ENCODE peak calls at places on chromosomes 12 and 14, in seven cellular contexts. M, W, R, L, C, B and P are unnamed samples.
A peak's percentile ranks its signal among the peaks of the same experiment; 100 is the strongest.

GRCh38 chr12:13727707-13728147 is 253.7 kb downstream of the GRIN2B start:
- DNase-seq in M (no peak), W (no peak), R (peak; percentile 54), L (no peak), C (no peak), B (no peak), P (no peak)

GRCh38 chr12:91406920-91407341 is 224.3 kb upstream of the DCN start:
- DNase-seq in M (no peak), W (no peak), R (no peak), L (no peak), C (no peak), B (no peak), P (no peak)

GRCh38 chr12:752673-753400 is 458 bp downstream of the WNK1 start:
- DNase-seq in M (peak; percentile 72), W (peak; percentile 67), R (peak; percentile 57), L (no peak), C (peak; percentile 55), B (peak; percentile 44), P (peak; percentile 33)

GRCh38 chr14:91968280-91968679 is 20.8 kb upstream of the FBLN5 start:
- DNase-seq in M (no peak), W (no peak), R (no peak), L (peak; percentile 37), C (peak; percentile 19), B (no peak), P (no peak)

GRCh38 chr14:102943979-102944378 is 21.5 kb downstream of the AMN start:
- DNase-seq in M (no peak), W (no peak), R (no peak), L (no peak), C (no peak), B (no peak), P (no peak)

GRCh38 chr12:107236824-107237467 is 143.6 kb upstream of the CRY1 start:
- DNase-seq in M (no peak), W (no peak), R (no peak), L (no peak), C (no peak), B (no peak), P (no peak)

GRCh38 chr14:68982581-68982980 is 3.5 kb upstream of the ACTN1 start:
- DNase-seq in M (no peak), W (no peak), R (no peak), L (no peak), C (no peak), B (no peak), P (no peak)

GRCh38 chr14:77140937-77141591 is 527 bp downstream of the ZDHHC22 start:
- DNase-seq in M (no peak), W (peak; percentile 87), R (peak; percentile 21), L (no peak), C (no peak), B (no peak), P (no peak)

GRCh38 chr12:119822046-119822445 is 55.1 kb downstream of the CIT start:
- DNase-seq in M (no peak), W (no peak), R (no peak), L (no peak), C (no peak), B (no peak), P (no peak)

GRCh38 chr14:85459361-85459760 is 70.6 kb upstream of the FLRT2 start:
- DNase-seq in M (no peak), W (no peak), R (no peak), L (no peak), C (no peak), B (no peak), P (no peak)

GRCh38 chr14:103899316-103899715 is 28.9 kb upstream of the TDRD9 start:
- DNase-seq in M (peak; percentile 82), W (no peak), R (no peak), L (peak; percentile 40), C (no peak), B (no peak), P (no peak)

GRCh38 chr14:69137456-69138188 is 15.3 kb downstream of the DCAF5 start:
- DNase-seq in M (no peak), W (no peak), R (no peak), L (no peak), C (no peak), B (no peak), P (no peak)

GRCh38 chr12:66552753-66553152 is 126.1 kb downstream of the GRIP1 start:
- DNase-seq in M (no peak), W (no peak), R (no peak), L (no peak), C (no peak), B (peak; percentile 44), P (no peak)

GRCh38 chr12:80939231-80939950 is 1.7 kb upstream of the LIN7A start:
- DNase-seq in M (no peak), W (no peak), R (no peak), L (peak; percentile 4), C (no peak), B (no peak), P (no peak)

GRCh38 chr12:460301-461230 is 827 bp downstream of the B4GALNT3 start:
- DNase-seq in M (no peak), W (peak; percentile 28), R (no peak), L (peak; percentile 28), C (peak; percentile 41), B (peak; percentile 49), P (no peak)

GRCh38 chr12:81125691-81126090 is 47.8 kb downstream of the ACSS3 start:
- DNase-seq in M (no peak), W (no peak), R (no peak), L (no peak), C (no peak), B (no peak), P (no peak)

GRCh38 chr12:109737111-109737510 is 23.5 kb downstream of the FAM222A start:
- DNase-seq in M (no peak), W (no peak), R (no peak), L (no peak), C (no peak), B (no peak), P (no peak)

GRCh38 chr14:105864651-105865265 is 338.4 kb downstream of the TMEM121 start:
- DNase-seq in M (no peak), W (no peak), R (no peak), L (no peak), C (peak; percentile 1), B (no peak), P (no peak)

GRCh38 chr14:44529026-44529425 is 21.9 kb upstream of the FSCB start:
- DNase-seq in M (no peak), W (no peak), R (peak; percentile 81), L (no peak), C (no peak), B (peak; percentile 33), P (no peak)

GRCh38 chr12:121022713-121023112 is 6.4 kb upstream of the C12orf43 start:
- DNase-seq in M (no peak), W (no peak), R (no peak), L (no peak), C (no peak), B (no peak), P (no peak)

GRCh38 chr12:93990832-93991748 is 157.3 kb upstream of the PLXNC1 start:
- DNase-seq in M (no peak), W (peak; percentile 21), R (no peak), L (peak; percentile 17), C (no peak), B (no peak), P (no peak)

GRCh38 chr12:47907851-47908454 is 3.2 kb upstream of the VDR start:
- DNase-seq in M (no peak), W (no peak), R (no peak), L (no peak), C (no peak), B (no peak), P (no peak)

GRCh38 chr12:62744551-62744950 is 190.4 kb downstream of the PPM1H start:
- DNase-seq in M (no peak), W (no peak), R (no peak), L (no peak), C (no peak), B (no peak), P (no peak)

GRCh38 chr12:115871714-115872113 is 405.8 kb downstream of the MED13L start:
- DNase-seq in M (peak; percentile 69), W (peak; percentile 41), R (peak; percentile 38), L (peak; percentile 56), C (no peak), B (peak; percentile 69), P (no peak)

GRCh38 chr14:74712499-74713394 is at the start of the genes AREL1 and FCF1:
- DNase-seq in M (peak; percentile 99), W (peak; percentile 82), R (no peak), L (peak; percentile 89), C (peak; percentile 73), B (peak; percentile 94), P (peak; percentile 58)

GRCh38 chr12:104632724-104633181 is 176.0 kb downstream of the CHST11 start:
- DNase-seq in M (no peak), W (no peak), R (no peak), L (no peak), C (no peak), B (no peak), P (no peak)

GRCh38 chr12:82880442-82880901 is 193.8 kb downstream of the TMTC2 start:
- DNase-seq in M (no peak), W (no peak), R (no peak), L (no peak), C (no peak), B (no peak), P (no peak)

GRCh38 chr12:49126852-49127763 is 4.1 kb downstream of the TUBA1B start:
- DNase-seq in M (peak; percentile 73), W (no peak), R (no peak), L (peak; percentile 46), C (no peak), B (peak; percentile 59), P (no peak)

GRCh38 chr12:19382111-19382526 is 57.2 kb upstream of the AEBP2 start:
- DNase-seq in M (no peak), W (no peak), R (no peak), L (no peak), C (no peak), B (no peak), P (no peak)

GRCh38 chr12:32298917-32299316 is 100.4 kb upstream of the FGD4 start:
- DNase-seq in M (peak; percentile 74), W (no peak), R (no peak), L (no peak), C (no peak), B (no peak), P (no peak)

GRCh38 chr12:48556631-48557030 is 13.2 kb downstream of the LALBA start:
- DNase-seq in M (no peak), W (no peak), R (no peak), L (no peak), C (no peak), B (no peak), P (no peak)

GRCh38 chr12:94099191-94099983 is 49.0 kb upstream of the PLXNC1 start:
- DNase-seq in M (no peak), W (no peak), R (no peak), L (no peak), C (no peak), B (no peak), P (no peak)

GRCh38 chr14:80554139-80554538 is 342.8 kb upstream of the DIO2 start:
- DNase-seq in M (no peak), W (no peak), R (no peak), L (no peak), C (no peak), B (no peak), P (no peak)

GRCh38 chr14:60327447-60328331 is 78.7 kb downstream of the PPM1A start:
- DNase-seq in M (peak; percentile 97), W (peak; percentile 25), R (peak; percentile 95), L (peak; percentile 73), C (peak; percentile 12), B (no peak), P (no peak)